ENCODE peak calls at places on chromosomes 3 and 15, in eight cellular contexts. N, S, Q, M, J, P, R and H are unnamed samples.
A peak's percentile ranks its signal among the peaks of the same experiment; 100 is the strongest.

GRCh38 chr3:41317718-41318117 is 118.4 kb downstream of the CTNNB1 start:
- DNase-seq in N (no peak), S (no peak), Q (no peak), M (no peak), J (no peak), P (no peak), R (no peak), H (no peak)

GRCh38 chr3:149042766-149043386 is 43.5 kb downstream of the HLTF start:
- DNase-seq in N (no peak), S (no peak), Q (no peak), M (no peak), J (no peak), P (no peak), R (no peak), H (no peak)

GRCh38 chr3:10554746-10555145 is 49.4 kb upstream of the ATP2B2 start:
- DNase-seq in N (no peak), S (no peak), Q (no peak), M (no peak), J (no peak), P (no peak), R (no peak), H (peak; percentile 22)

GRCh38 chr3:48301814-48302194 is 31.7 kb downstream of the SPINK8 start:
- DNase-seq in N (peak; percentile 22), S (no peak), Q (no peak), M (peak; percentile 20), J (no peak), P (no peak), R (no peak), H (peak; percentile 68)

GRCh38 chr3:126361211-126361610 is 4.0 kb upstream of the KLF15 start:
- DNase-seq in N (no peak), S (peak; percentile 40), Q (peak; percentile 2), M (no peak), J (no peak), P (no peak), R (peak; percentile 51), H (no peak)

GRCh38 chr15:40928975-40929729 is at the start of gene DLL4:
- DNase-seq in N (peak; percentile 57), S (peak; percentile 82), Q (peak; percentile 64), M (peak; percentile 94), J (no peak), P (peak; percentile 37), R (peak; percentile 90), H (no peak)

GRCh38 chr3:66386925-66387650 is 113.7 kb downstream of the LRIG1 start:
- DNase-seq in N (no peak), S (no peak), Q (no peak), M (no peak), J (no peak), P (no peak), R (no peak), H (no peak)

GRCh38 chr3:171459130-171459941 is 869 bp downstream of the TNIK start:
- DNase-seq in N (no peak), S (peak; percentile 66), Q (peak; percentile 34), M (no peak), J (no peak), P (peak; percentile 21), R (peak; percentile 76), H (peak; percentile 71)

GRCh38 chr3:141575879-141576743 is 89.3 kb downstream of the RASA2 start:
- DNase-seq in N (peak; percentile 25), S (no peak), Q (no peak), M (no peak), J (no peak), P (no peak), R (peak; percentile 22), H (no peak)

GRCh38 chr3:22937536-22937935 is 265.6 kb upstream of the UBE2E2 start:
- DNase-seq in N (no peak), S (no peak), Q (no peak), M (no peak), J (no peak), P (no peak), R (no peak), H (no peak)

GRCh38 chr15:77027111-77027696 is 32.3 kb downstream of the PSTPIP1 start:
- DNase-seq in N (no peak), S (peak; percentile 52), Q (peak; percentile 5), M (no peak), J (no peak), P (no peak), R (no peak), H (peak; percentile 53)

GRCh38 chr3:14246414-14246813 is 67.8 kb downstream of the LSM3 start:
- DNase-seq in N (no peak), S (no peak), Q (no peak), M (no peak), J (no peak), P (no peak), R (no peak), H (no peak)

GRCh38 chr3:11610044-11610671 is 33.6 kb downstream of the VGLL4 start:
- DNase-seq in N (no peak), S (no peak), Q (peak; percentile 15), M (no peak), J (no peak), P (no peak), R (no peak), H (no peak)

GRCh38 chr3:10357592-10358308 is 36.8 kb upstream of the SEC13 start:
- DNase-seq in N (no peak), S (peak; percentile 72), Q (peak; percentile 72), M (no peak), J (no peak), P (no peak), R (no peak), H (no peak)

GRCh38 chr3:124097362-124098120 is 105.6 kb upstream of the ROPN1 start:
- DNase-seq in N (no peak), S (no peak), Q (no peak), M (no peak), J (no peak), P (no peak), R (no peak), H (no peak)

GRCh38 chr3:177195242-177195940 is 1.9 kb downstream of the TBL1XR1 start:
- DNase-seq in N (peak; percentile 23), S (no peak), Q (peak; percentile 33), M (no peak), J (no peak), P (no peak), R (no peak), H (no peak)

GRCh38 chr15:90520365-90520764 is 9.4 kb upstream of the CRTC3 start:
- DNase-seq in N (no peak), S (no peak), Q (no peak), M (no peak), J (no peak), P (no peak), R (no peak), H (no peak)

GRCh38 chr3:72810063-72810462 is 38.2 kb downstream of the SHQ1 start:
- DNase-seq in N (no peak), S (no peak), Q (no peak), M (no peak), J (no peak), P (no peak), R (no peak), H (no peak)

GRCh38 chr3:145807990-145808389 is 353.0 kb downstream of the PLOD2 start:
- DNase-seq in N (no peak), S (no peak), Q (peak; percentile 8), M (no peak), J (no peak), P (no peak), R (no peak), H (no peak)
- TF ChIP-seq CTCF in N (peak; percentile 14), S (peak; percentile 30), Q (no peak), M (no peak), J (no peak), P (peak; percentile 17), R (no peak), H (no peak)

GRCh38 chr3:50455133-50455532 is 48.3 kb downstream of the CACNA2D2 start:
- DNase-seq in N (no peak), S (no peak), Q (no peak), M (no peak), J (no peak), P (no peak), R (no peak), H (no peak)
- H3K4me1 ChIP-seq in N (no peaks in the 10 kb centered on the region), S (no peaks in the 10 kb centered on the region), Q (no peaks in the 10 kb centered on the region), M (no peaks in the 10 kb centered on the region), J (no peaks in the 10 kb centered on the region), P (no peaks in the 10 kb centered on the region), R (no peaks in the 10 kb centered on the region), H (peaks cover 7% of the 10 kb centered on the region)

DNA sequence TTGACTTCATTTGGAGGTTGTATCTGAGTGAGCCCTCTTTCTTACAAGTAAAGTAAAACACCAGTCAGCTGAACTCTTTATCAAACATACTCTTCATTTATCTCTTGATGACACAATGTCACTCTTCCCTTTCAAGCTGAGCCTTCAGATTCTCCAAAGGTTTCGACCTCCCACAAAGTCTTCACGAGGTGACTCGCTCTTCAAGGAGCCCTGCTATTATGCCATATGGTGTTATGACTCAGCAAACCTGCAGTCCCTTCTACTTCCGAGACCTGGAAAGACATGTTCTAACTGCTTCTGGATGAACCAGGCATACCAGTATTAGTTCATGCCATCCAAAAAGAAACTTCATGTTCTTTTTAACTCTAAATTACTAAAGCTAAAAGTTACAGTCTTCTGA is 23.1 kb downstream of the AADAC start:
- DNase-seq in N (peak; percentile 79), S (no peak), Q (peak; percentile 12), M (peak; percentile 42), J (no peak), P (no peak), R (no peak), H (no peak)
- H3K4me3 ChIP-seq in N (no peak overlapping the region), S (no peak overlapping the region), Q (no peak overlapping the region), M (no peak overlapping the region), J (no peak overlapping the region), P (no peak overlapping the region), R (no peak overlapping the region), H (no peak overlapping the region)

DNA sequence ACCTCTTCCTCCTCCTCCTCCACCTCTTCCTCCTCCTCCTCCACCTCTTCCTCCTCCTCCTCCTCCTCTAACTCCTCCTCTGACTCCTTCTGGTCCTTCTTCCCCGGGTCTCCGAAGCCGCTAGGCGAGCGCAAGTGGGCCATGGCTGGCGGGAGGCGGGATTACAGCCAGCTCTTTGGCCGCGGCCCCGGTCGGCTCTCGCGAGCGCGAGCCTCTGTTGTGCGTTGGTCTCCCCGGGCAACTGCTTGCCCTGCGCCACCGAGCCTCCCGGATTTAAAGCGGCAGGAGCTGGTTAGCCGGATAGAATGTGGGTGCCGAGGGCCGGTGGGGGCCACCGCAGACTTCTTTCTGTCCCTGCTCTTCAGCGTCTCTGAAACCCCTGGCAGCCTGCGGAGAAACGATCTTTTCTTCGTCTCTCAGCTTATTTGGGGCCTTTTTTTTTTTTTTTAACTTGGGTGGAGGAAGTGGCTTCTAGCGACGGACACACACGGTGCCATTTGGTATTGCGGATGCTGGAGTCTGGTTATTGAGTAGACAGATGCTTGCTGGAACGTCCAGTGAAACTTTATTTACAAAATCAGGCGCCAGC is at the start of gene ERICH6:
- DNase-seq in N (peak; percentile 91), S (peak; percentile 95), Q (peak; percentile 94), M (peak; percentile 79), J (peak; percentile 67), P (peak; percentile 91), R (peak; percentile 97), H (peak; percentile 95)
- TF ChIP-seq CTCF in N (no peak), S (no peak), Q (no peak), M (no peak), J (no peak), P (peak; percentile 23), R (no peak), H (peak; percentile 44)